ENCODE peak calls at places on chromosomes 7 and 10, in five cellular contexts. One of them, this sample, is unnamed.
A peak's percentile ranks its signal among the peaks of the same experiment; 100 is the strongest.

GRCh38 chr7:128164061-128164954 is 76.8 kb upstream of the LEP start:
- DNase-seq in AG08396: peak; percentile 87
- DNase-seq in pancreas: peak; percentile 50
- DNase-seq in activated CD8-positive, alpha-beta memory T cell treated with anti-CD3 and anti-CD28 coated beads for 48 hours: no peak
- DNase-seq in non-pigmented ciliary epithelial cell: peak; percentile 52
- DNase-seq in this sample: no peak

GRCh38 chr7:125848157-125848556 is 918.5 kb upstream of the POT1 start:
- DNase-seq in non-pigmented ciliary epithelial cell: no peak
- DNase-seq in pancreas: no peak
- DNase-seq in activated CD8-positive, alpha-beta memory T cell treated with anti-CD3 and anti-CD28 coated beads for 48 hours: no peak
- DNase-seq in AG08396: no peak
- DNase-seq in this sample: no peak

GRCh38 chr7:128909605-128910568 is 622 bp downstream of the KCP start:
- DNase-seq in pancreas: no peak
- DNase-seq in AG08396: peak; percentile 74
- DNase-seq in non-pigmented ciliary epithelial cell: no peak
- DNase-seq in activated CD8-positive, alpha-beta memory T cell treated with anti-CD3 and anti-CD28 coated beads for 48 hours: no peak
- DNase-seq in this sample: no peak

GRCh38 chr7:149855368-149856305 is 17.5 kb downstream of the ZNF862 start:
- DNase-seq in activated CD8-positive, alpha-beta memory T cell treated with anti-CD3 and anti-CD28 coated beads for 48 hours: no peak
- DNase-seq in pancreas: no peak
- DNase-seq in non-pigmented ciliary epithelial cell: peak; percentile 78
- DNase-seq in AG08396: peak; percentile 43
- DNase-seq in this sample: no peak

GRCh38 chr10:129964611-129965417 is 740 bp upstream of the EBF3 start:
- DNase-seq in non-pigmented ciliary epithelial cell: no peak
- DNase-seq in AG08396: no peak
- DNase-seq in pancreas: no peak
- DNase-seq in activated CD8-positive, alpha-beta memory T cell treated with anti-CD3 and anti-CD28 coated beads for 48 hours: no peak
- DNase-seq in this sample: no peak

GRCh38 chr10:60937022-60937421 is 7.0 kb downstream of the RHOBTB1 start:
- DNase-seq in pancreas: peak; percentile 31
- DNase-seq in non-pigmented ciliary epithelial cell: no peak
- DNase-seq in AG08396: no peak
- DNase-seq in activated CD8-positive, alpha-beta memory T cell treated with anti-CD3 and anti-CD28 coated beads for 48 hours: no peak
- DNase-seq in this sample: no peak

GRCh38 chr7:149813254-149814035 is 24.7 kb upstream of the ZNF862 start:
- DNase-seq in non-pigmented ciliary epithelial cell: no peak
- DNase-seq in AG08396: no peak
- DNase-seq in pancreas: no peak
- DNase-seq in activated CD8-positive, alpha-beta memory T cell treated with anti-CD3 and anti-CD28 coated beads for 48 hours: no peak
- DNase-seq in this sample: no peak

GRCh38 chr7:157618091-157618726 is 281.4 kb downstream of the DNAJB6 start:
- DNase-seq in non-pigmented ciliary epithelial cell: no peak
- DNase-seq in pancreas: no peak
- DNase-seq in AG08396: no peak
- DNase-seq in activated CD8-positive, alpha-beta memory T cell treated with anti-CD3 and anti-CD28 coated beads for 48 hours: no peak
- DNase-seq in this sample: no peak

GRCh38 chr7:117771756-117772155 is 101.5 kb downstream of the CTTNBP2 start:
- DNase-seq in activated CD8-positive, alpha-beta memory T cell treated with anti-CD3 and anti-CD28 coated beads for 48 hours: no peak
- DNase-seq in AG08396: no peak
- DNase-seq in non-pigmented ciliary epithelial cell: no peak
- DNase-seq in pancreas: no peak
- DNase-seq in this sample: no peak

GRCh38 chr10:132897516-132898381 is 44.6 kb downstream of the CFAP46 start:
- DNase-seq in non-pigmented ciliary epithelial cell: no peak
- DNase-seq in pancreas: no peak
- DNase-seq in activated CD8-positive, alpha-beta memory T cell treated with anti-CD3 and anti-CD28 coated beads for 48 hours: no peak
- DNase-seq in AG08396: no peak
- DNase-seq in this sample: no peak

GRCh38 chr7:47394751-47395252 is 187.1 kb downstream of the TNS3 start:
- DNase-seq in AG08396: no peak
- DNase-seq in pancreas: no peak
- DNase-seq in activated CD8-positive, alpha-beta memory T cell treated with anti-CD3 and anti-CD28 coated beads for 48 hours: no peak
- DNase-seq in non-pigmented ciliary epithelial cell: no peak
- DNase-seq in this sample: no peak